ENCODE peak calls at places on chromosomes 16 and 17, in four cellular contexts. D is A549; Y is stromal cell of bone marrow; P is activated CD4-positive, CD25-positive, alpha-beta regulatory T cell. Q is an unnamed sample.
A peak's percentile ranks its signal among the peaks of the same experiment; 100 is the strongest.

GRCh38 chr16:78447164-78447563 is 347.7 kb downstream of the WWOX start:
- DNase-seq in Y (no peak), D (no peak), P (no peak), Q (no peak)

GRCh38 chr17:79036609-79037008 is 12.6 kb downstream of the C1QTNF1 start:
- DNase-seq in P (no peak), Y (peak; percentile 94), D (peak; percentile 75), Q (peak; percentile 77)

GRCh38 chr16:51822471-51822870 is 671.4 kb upstream of the SALL1 start:
- DNase-seq in Y (no peak), P (no peak), D (no peak), Q (no peak)

GRCh38 chr17:46732754-46733398 is 85.6 kb downstream of the WNT3 start:
- DNase-seq in D (no peak), Y (no peak), P (no peak), Q (no peak)

GRCh38 chr17:57899822-57900221 is 50.0 kb upstream of the MRPS23 start:
- DNase-seq in D (peak; percentile 68), Y (no peak), P (no peak), Q (no peak)

GRCh38 chr16:17375388-17376304 is 95.1 kb downstream of the XYLT1 start:
- DNase-seq in P (no peak), Y (no peak), D (no peak), Q (no peak)

GRCh38 chr16:228151-228855 is 946 bp downstream of the LUC7L start:
- DNase-seq in D (peak; percentile 28), P (no peak), Y (no peak), Q (peak; percentile 5)

GRCh38 chr17:74282587-74283370 is 8.7 kb downstream of the DNAI2 start:
- DNase-seq in Y (no peak), P (peak; percentile 20), D (peak; percentile 38), Q (no peak)

GRCh38 chr17:4598776-4599504 is 14.6 kb downstream of the SMTNL2 start:
- DNase-seq in Y (no peak), D (no peak), P (no peak), Q (no peak)

GRCh38 chr16:1773703-1774455 is 945 bp upstream of the MRPS34 start:
- DNase-seq in D (no peak), Y (no peak), P (no peak), Q (no peak)

GRCh38 chr17:53627511-53627910 is 195.2 kb upstream of the KIF2B start:
- DNase-seq in P (no peak), Y (peak; percentile 34), D (peak; percentile 26), Q (peak; percentile 12)

GRCh38 chr17:45801386-45801785 is 17.3 kb downstream of the CRHR1 start:
- DNase-seq in Y (no peak), D (no peak), P (no peak), Q (no peak)

GRCh38 chr17:37824534-37825485 is 80.0 kb upstream of the HNF1B start:
- DNase-seq in Y (no peak), P (no peak), D (peak; percentile 79), Q (no peak)

GRCh38 chr17:15398736-15399331 is 57.4 kb upstream of the TEKT3 start:
- DNase-seq in Y (no peak), P (no peak), D (peak; percentile 21), Q (peak; percentile 54)

GRCh38 chr17:63910096-63910495 is 962 bp downstream of the CSHL1 start:
- DNase-seq in Y (no peak), D (no peak), P (no peak), Q (no peak)

GRCh38 chr16:31184888-31185287 is 4.9 kb downstream of the FUS start:
- DNase-seq in Y (no peak), D (no peak), P (no peak), Q (no peak)

Q was measured in dermis microvascular lymphatic vessel endothelial cell.